ENCODE peak calls at places on chromosomes 11 and 22, in five cellular contexts. H is spleen; L is suprapubic skin; W is CD8-positive, alpha-beta memory T cell; J is lower lobe of right lung. F is an unnamed sample.

GRCh38 chr11:94674005-94674491 is 94.1 kb upstream of the AMOTL1 start:
- DNase-seq in W (no peak), L (no peak), H (no peak), J (no peak), F (no peak)

GRCh38 chr11:37465221-37465620 is 867.2 kb upstream of the RAG2 start:
- DNase-seq in L (no peak), W (no peak), J (no peak), H (no peak), F (no peak)

GRCh38 chr11:17386331-17387084 is 2.0 kb downstream of the KCNJ11 start:
- DNase-seq in J (peak; percentile 63), W (peak; percentile 15), H (peak; percentile 78), L (peak; percentile 57), F (no peak)

GRCh38 chr11:46338636-46338987 is 8.7 kb upstream of the DGKZ start:
- DNase-seq in H (no peak), W (no peak), L (no peak), J (no peak), F (no peak)

GRCh38 chr11:18012314-18012905 is 437 bp downstream of the SERGEF start:
- DNase-seq in L (no peak), H (no peak), J (peak; percentile 50), W (peak; percentile 41), F (no peak)

GRCh38 chr22:36409911-36410756 is 22.4 kb upstream of the MYH9 start:
- DNase-seq in J (peak; percentile 96), L (peak; percentile 84), H (peak; percentile 92), W (peak; percentile 76), F (peak; percentile 99)

GRCh38 chr22:40189979-40190378 is 12.3 kb downstream of the TNRC6B start:
- DNase-seq in L (no peak), J (no peak), H (no peak), W (no peak), F (no peak)

GRCh38 chr11:75151346-75152047 is 590 bp downstream of the SLCO2B1 start:
- DNase-seq in L (peak; percentile 56), H (no peak), J (no peak), W (no peak), F (no peak)

GRCh38 chr22:27112273-27112672 is 454.9 kb downstream of the MIAT start:
- DNase-seq in L (no peak), W (no peak), H (no peak), J (no peak), F (no peak)

GRCh38 chr11:74278721-74279148 is 32.7 kb downstream of the P4HA3 start:
- DNase-seq in L (peak; percentile 65), W (no peak), J (no peak), H (no peak), F (no peak)

GRCh38 chr11:125935629-125936199 is 10.1 kb upstream of the VSIG10L2 start:
- DNase-seq in L (peak; percentile 44), H (peak; percentile 27), W (no peak), J (no peak), F (no peak)

GRCh38 chr11:1810761-1811160 is 24.0 kb upstream of the SYT8 start:
- DNase-seq in J (no peak), L (no peak), H (no peak), W (no peak), F (no peak)

GRCh38 chr11:17371614-17372013 is 16.8 kb downstream of the KCNJ11 start:
- DNase-seq in J (no peak), W (no peak), H (no peak), L (no peak), F (no peak)

GRCh38 chr11:22780914-22781593 is 48.5 kb downstream of the SVIP start:
- DNase-seq in W (no peak), J (no peak), L (no peak), H (no peak), F (no peak)

GRCh38 chr22:48065852-48066251 is 1303.4 kb downstream of the TBC1D22A start:
- DNase-seq in L (no peak), J (no peak), W (no peak), H (no peak), F (peak; percentile 37)

GRCh38 chr22:33555814-33556522 is 364.3 kb downstream of the LARGE1 start:
- DNase-seq in H (no peak), J (no peak), L (no peak), W (no peak), F (no peak)

GRCh38 chr11:113663567-113663966 is 42.5 kb downstream of the TMPRSS5 start:
- DNase-seq in J (no peak), L (no peak), W (no peak), H (no peak), F (no peak)

GRCh38 chr22:19886605-19887250 is 32.1 kb upstream of the GNB1L start:
- DNase-seq in H (peak; percentile 91), J (peak; percentile 79), L (peak; percentile 71), W (peak; percentile 68), F (peak; percentile 46)

GRCh38 chr11:2884424-2884815 is 1.2 kb downstream of the CDKN1C start:
- DNase-seq in L (peak; percentile 82), J (peak; percentile 69), W (no peak), H (peak; percentile 84), F (no peak)

GRCh38 chr11:118338637-118339061 is 3.9 kb downstream of the CD3D start:
- DNase-seq in J (no peak), L (no peak), H (peak; percentile 85), W (peak; percentile 94), F (no peak)

GRCh38 chr11:72525466-72525865 is 91.1 kb upstream of the CLPB start:
- DNase-seq in W (no peak), H (no peak), J (peak; percentile 63), L (no peak), F (no peak)

GRCh38 chr22:46791201-46791731 is 28.8 kb downstream of the TBC1D22A start:
- DNase-seq in J (no peak), H (peak; percentile 89), L (peak; percentile 69), W (peak; percentile 89), F (no peak)

GRCh38 chr11:130897262-130898182 is 18.8 kb downstream of the SNX19 start:
- DNase-seq in L (peak; percentile 68), W (no peak), H (no peak), J (peak; percentile 65), F (peak; percentile 88)

GRCh38 chr11:69131644-69132300 is 24.0 kb upstream of the SMIM38 start:
- DNase-seq in J (peak; percentile 84), L (no peak), H (peak; percentile 55), W (no peak), F (no peak)

GRCh38 chr22:27990879-27991278 is 71.8 kb upstream of the PITPNB start:
- DNase-seq in H (no peak), L (peak; percentile 77), J (peak; percentile 46), W (no peak), F (no peak)

GRCh38 chr11:47342036-47342803 is 10.3 kb downstream of the MYBPC3 start:
- DNase-seq in W (no peak), H (no peak), J (no peak), L (no peak), F (no peak)

GRCh38 chr22:35627267-35628041 is 10.3 kb upstream of the MB start:
- DNase-seq in H (no peak), L (peak; percentile 84), J (peak; percentile 88), W (peak; percentile 30), F (peak; percentile 78)

GRCh38 chr11:128739589-128739988 is 45.7 kb downstream of the FLI1 start:
- DNase-seq in L (no peak), J (no peak), W (no peak), H (no peak), F (no peak)
- H3K27ac ChIP-seq in L (no peak overlapping the region), J (no peak overlapping the region), W (no peak overlapping the region), H (peak overlapping the region; percentile 100), F (no peak overlapping the region)

GRCh38 chr11:35418282-35418846 is 994 bp downstream of the SLC1A2 start:
- DNase-seq in L (no peak), H (no peak), J (peak; percentile 50), W (no peak), F (no peak)

GRCh38 chr11:35420371-35420770 is 1.0 kb upstream of the SLC1A2 start:
- DNase-seq in J (peak; percentile 55), H (no peak), W (no peak), L (no peak), F (no peak)

GRCh38 chr11:35419713-35420333 is 465 bp upstream of the SLC1A2 start:
- DNase-seq in W (no peak), J (peak; percentile 43), L (no peak), H (no peak), F (no peak)

GRCh38 chr11:35415488-35415887 is 3.9 kb downstream of the SLC1A2 start:
- DNase-seq in H (no peak), L (no peak), J (no peak), W (no peak), F (no peak)

GRCh38 chr11:35418847-35419712 is at the start of gene SLC1A2:
- DNase-seq in L (no peak), H (no peak), J (peak; percentile 43), W (no peak), F (no peak)
- H3K27me3 ChIP-seq in L (peaks cover 48% of the 10 kb centered on the region), H (peaks cover 34% of the 10 kb centered on the region), J (peaks cover 51% of the 10 kb centered on the region), W (peaks cover 39% of the 10 kb centered on the region), F (peaks cover 100% of the 10 kb centered on the region)

DNA sequence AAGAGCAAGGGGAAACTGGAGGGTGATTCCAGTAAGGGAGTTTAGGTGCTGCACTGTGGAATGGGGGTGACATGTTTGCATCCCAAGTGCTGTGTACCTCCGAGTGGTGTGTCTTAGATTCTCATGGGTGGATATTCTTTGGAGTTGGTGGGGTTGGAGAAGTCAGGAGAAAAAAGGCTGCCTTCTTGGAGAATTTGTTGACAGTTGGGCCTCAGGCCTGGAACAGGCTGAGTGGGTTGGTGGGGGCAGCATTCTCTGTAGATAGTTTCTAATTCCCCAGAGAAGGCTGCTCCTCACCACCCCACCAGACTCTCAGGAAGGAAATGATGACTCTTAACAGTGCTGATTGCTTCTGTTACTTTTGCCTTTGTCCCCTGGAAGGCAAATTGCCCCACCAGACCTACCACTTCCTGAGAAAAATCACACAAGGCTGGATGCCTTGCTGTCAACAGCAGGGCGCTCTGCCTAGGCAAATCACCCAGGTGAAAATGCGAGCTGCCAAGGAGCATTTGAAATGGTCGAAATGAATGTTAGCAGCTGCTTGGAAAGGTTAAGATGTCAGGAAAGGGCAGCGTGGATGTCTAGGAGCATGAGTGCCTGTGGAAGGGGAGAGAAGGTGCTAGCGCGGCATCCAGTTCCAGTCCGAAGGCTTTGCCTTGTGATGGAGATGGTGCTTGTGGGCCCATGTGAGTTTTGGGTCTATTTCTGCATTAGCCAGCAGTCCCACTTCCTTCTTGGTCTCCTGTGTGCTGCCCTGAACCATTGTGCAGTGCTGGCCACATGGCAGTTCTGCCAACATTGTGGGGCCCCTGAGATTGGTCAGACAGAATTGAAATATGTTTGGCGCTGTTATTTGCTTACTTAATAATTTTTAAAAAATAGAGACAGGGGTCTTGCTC is 29.7 kb upstream of the SORL1-AS1 start:
- DNase-seq in W (peak; percentile 77), J (no peak), H (no peak), L (no peak), F (no peak)
- H3K27ac ChIP-seq in W (peak overlapping the region; percentile 63), J (no peak overlapping the region), H (peak overlapping the region; percentile 77), L (no peak overlapping the region), F (no peak overlapping the region)

GRCh38 chr11:43574949-43575915 is 105.3 kb upstream of the HSD17B12 start:
- DNase-seq in J (no peak), W (no peak), H (no peak), L (no peak), F (no peak)
- H3K27me3 ChIP-seq in J (peaks cover 90% of the 10 kb centered on the region), W (peaks cover 48% of the 10 kb centered on the region), H (peaks cover 68% of the 10 kb centered on the region), L (peaks cover 97% of the 10 kb centered on the region), F (peaks cover 88% of the 10 kb centered on the region)

DNA sequence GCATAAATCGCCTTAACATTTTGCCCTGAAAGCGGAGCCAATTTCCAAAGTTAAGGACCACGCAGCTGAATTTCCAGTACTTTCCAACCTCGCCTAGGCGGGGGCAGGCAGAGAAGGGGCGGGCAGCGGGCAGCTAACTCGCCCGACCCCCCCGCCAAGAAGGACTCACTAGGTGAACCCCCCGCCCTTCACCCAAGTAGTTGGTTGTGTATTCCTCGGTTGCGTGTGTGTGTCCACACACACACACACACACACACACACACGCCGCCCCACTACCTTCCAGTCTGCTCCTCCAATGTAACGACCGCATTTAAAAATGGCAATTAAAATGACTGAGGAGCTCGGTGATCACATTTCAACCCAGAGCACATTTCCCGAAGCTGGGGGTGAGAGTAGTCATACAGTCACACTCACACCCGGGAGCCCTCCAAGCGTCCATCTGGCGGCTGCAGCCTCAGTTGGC is 1.4 kb downstream of the TENM4 start:
- DNase-seq in J (no peak), L (no peak), H (no peak), W (no peak), F (no peak)
- H3K27ac ChIP-seq in J (no peak overlapping the region), L (peak overlapping the region; percentile 83), H (no peak overlapping the region), W (no peak overlapping the region), F (peak overlapping the region; percentile 91)